ENCODE peak calls at places on chromosomes 5 and 9, in nine cellular contexts. B is brain microvascular endothelial cell, U is cardiac fibroblast, W is fibroblast of pulmonary artery, M is colonic mucosa, R is ovary, J is SK-N-SH, T is OCI-LY7, S is right atrium auricular region. Z is an unnamed sample.

GRCh38 chr5:154677921-154678320 is 77.3 kb upstream of the LARP1 start:
- DNase-seq in J (no peak), W (peak), T (no peak), M (no peak), U (peak), S (no peak), R (no peak), B (no peak), Z (no peak)

GRCh38 chr5:57598756-57599155 is 116.1 kb upstream of the ACTBL2 start:
- DNase-seq in M (no peak), R (no peak), W (peak), U (peak), J (no peak), B (peak), T (no peak), S (no peak), Z (no peak)

GRCh38 chr5:144332265-144332664 is 161.6 kb downstream of the KCTD16 start:
- DNase-seq in W (no peak), J (no peak), U (no peak), R (no peak), T (peak), B (no peak), M (no peak), S (no peak), Z (no peak)

GRCh38 chr5:171315925-171316257 is 6.8 kb downstream of the TLX3 start:
- DNase-seq in W (no peak), J (no peak), R (no peak), B (no peak), S (no peak), M (no peak), T (no peak), U (no peak), Z (no peak)

GRCh38 chr9:120265791-120266190 is 314.2 kb downstream of the CDK5RAP2 start:
- DNase-seq in M (no peak), W (peak), B (no peak), S (peak), T (no peak), J (no peak), R (no peak), U (peak), Z (no peak)

GRCh38 chr5:72246954-72247442 is 73.0 kb downstream of the MRPS27 start:
- DNase-seq in J (no peak), R (no peak), S (no peak), B (peak), M (no peak), T (no peak), W (peak), U (peak), Z (no peak)

GRCh38 chr9:85740821-85741111 is 988 bp downstream of the AGTPBP1 start:
- DNase-seq in B (peak), R (no peak), W (peak), S (no peak), U (peak), J (peak), T (no peak), M (no peak), Z (no peak)

GRCh38 chr5:34626036-34626435 is 30.1 kb upstream of the RAI14 start:
- DNase-seq in W (peak), S (no peak), M (no peak), B (peak), U (peak), J (no peak), T (no peak), R (no peak), Z (no peak)

GRCh38 chr9:82621446-82621845 is 441.5 kb downstream of the RASEF start:
- DNase-seq in R (no peak), B (peak), S (no peak), U (no peak), W (no peak), J (no peak), T (no peak), M (no peak), Z (no peak)

GRCh38 chr9:86098793-86099694 is at the start of gene GOLM1:
- DNase-seq in J (peak), W (peak), B (peak), U (peak), M (peak), T (no peak), S (no peak), R (peak), Z (peak)

GRCh38 chr9:127664678-127665507 is 41.9 kb upstream of the CFAP157 start:
- DNase-seq in T (no peak), R (no peak), M (no peak), S (no peak), B (no peak), J (peak), W (no peak), U (peak), Z (no peak)

GRCh38 chr5:126745259-126745992 is 31.5 kb upstream of the LMNB1 start:
- DNase-seq in B (no peak), M (no peak), W (no peak), U (no peak), T (no peak), S (no peak), R (no peak), J (no peak), Z (no peak)

GRCh38 chr5:146040559-146040958 is 64.8 kb downstream of the PLAC8L1 start:
- DNase-seq in R (no peak), S (no peak), J (no peak), W (peak), U (peak), T (no peak), M (peak), B (no peak), Z (no peak)

GRCh38 chr5:146043722-146044121 is 61.7 kb downstream of the PLAC8L1 start:
- DNase-seq in U (no peak), B (no peak), S (no peak), J (no peak), R (no peak), W (no peak), T (no peak), M (no peak), Z (no peak)

GRCh38 chr5:146039420-146039819 is 66.0 kb downstream of the PLAC8L1 start:
- DNase-seq in U (no peak), T (no peak), R (no peak), J (no peak), M (no peak), S (no peak), W (no peak), B (no peak), Z (no peak)

GRCh38 chr5:146042628-146043279 is 62.6 kb downstream of the PLAC8L1 start:
- DNase-seq in B (peak), W (peak), U (peak), S (no peak), T (no peak), R (no peak), M (peak), J (no peak), Z (no peak)

GRCh38 chr5:146041180-146041789 is 64.1 kb downstream of the PLAC8L1 start:
- DNase-seq in B (no peak), W (peak), R (no peak), S (no peak), M (no peak), J (no peak), T (no peak), U (no peak), Z (no peak)
- TF ChIP-seq CTCF in B (peak), W (peak), R (no peak), S (peak), M (peak), J (peak), T (peak), U (peak), Z (no peak)

DNA sequence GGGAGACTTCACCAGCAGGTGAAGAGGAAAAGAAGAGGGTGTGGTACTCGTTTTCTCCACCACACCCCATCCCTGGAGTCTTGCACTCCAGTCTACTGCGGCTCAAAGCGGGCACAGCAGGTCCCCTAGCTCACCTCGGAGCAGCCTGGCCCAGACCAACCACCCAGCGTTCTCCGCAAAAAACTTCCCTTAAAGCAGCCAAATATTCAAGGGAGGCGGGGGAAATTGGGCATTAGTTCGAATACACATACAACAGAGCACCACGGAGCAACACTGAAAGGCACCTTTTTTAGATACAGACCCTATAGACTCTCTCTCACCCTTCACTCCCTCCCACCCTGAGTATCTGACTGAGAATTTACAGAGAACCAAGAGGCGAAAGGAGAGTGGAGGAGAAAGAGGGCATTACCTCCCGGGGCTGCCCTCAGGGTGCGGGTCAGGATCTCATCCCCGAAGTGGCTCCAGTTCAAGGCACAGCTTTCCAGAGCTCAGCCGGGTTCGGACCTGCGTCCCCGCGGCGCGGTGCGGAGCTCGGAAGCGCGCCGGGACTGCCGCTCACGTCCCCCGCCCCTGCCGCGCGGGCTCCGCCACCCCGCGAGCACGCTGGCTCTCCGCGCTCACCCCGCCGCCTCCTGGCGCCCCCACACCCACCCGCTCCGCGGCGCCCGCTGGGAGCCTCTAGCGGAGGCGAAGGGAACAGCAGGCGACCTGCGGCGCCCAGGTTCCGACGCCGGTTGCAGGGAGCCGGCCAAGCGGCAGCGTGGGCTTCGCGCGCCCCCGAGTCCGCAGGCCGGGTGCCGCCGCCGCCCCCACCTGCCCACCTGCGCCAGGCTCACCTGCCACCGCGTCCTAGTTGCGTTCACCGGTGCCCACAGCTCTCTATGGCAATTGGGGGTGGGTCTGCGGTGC is 1638.7 kb upstream of the C9orf72 start:
- DNase-seq in W (peak), U (peak), S (no peak), B (no peak), M (peak), T (no peak), R (no peak), J (peak), Z (no peak)
- TF ChIP-seq CTCF in W (peak), U (peak), S (peak), B (peak), M (peak), T (no peak), R (peak), J (peak), Z (no peak)

GRCh38 chr5:45796959-45797553 is 100.9 kb upstream of the HCN1 start:
- DNase-seq in B (no peak), J (no peak), U (no peak), R (no peak), T (peak), W (no peak), S (no peak), M (no peak), Z (no peak)
- TF ChIP-seq CTCF in B (peak), J (peak), U (peak), R (no peak), T (peak), W (peak), S (peak), M (no peak), Z (no peak)

DNA sequence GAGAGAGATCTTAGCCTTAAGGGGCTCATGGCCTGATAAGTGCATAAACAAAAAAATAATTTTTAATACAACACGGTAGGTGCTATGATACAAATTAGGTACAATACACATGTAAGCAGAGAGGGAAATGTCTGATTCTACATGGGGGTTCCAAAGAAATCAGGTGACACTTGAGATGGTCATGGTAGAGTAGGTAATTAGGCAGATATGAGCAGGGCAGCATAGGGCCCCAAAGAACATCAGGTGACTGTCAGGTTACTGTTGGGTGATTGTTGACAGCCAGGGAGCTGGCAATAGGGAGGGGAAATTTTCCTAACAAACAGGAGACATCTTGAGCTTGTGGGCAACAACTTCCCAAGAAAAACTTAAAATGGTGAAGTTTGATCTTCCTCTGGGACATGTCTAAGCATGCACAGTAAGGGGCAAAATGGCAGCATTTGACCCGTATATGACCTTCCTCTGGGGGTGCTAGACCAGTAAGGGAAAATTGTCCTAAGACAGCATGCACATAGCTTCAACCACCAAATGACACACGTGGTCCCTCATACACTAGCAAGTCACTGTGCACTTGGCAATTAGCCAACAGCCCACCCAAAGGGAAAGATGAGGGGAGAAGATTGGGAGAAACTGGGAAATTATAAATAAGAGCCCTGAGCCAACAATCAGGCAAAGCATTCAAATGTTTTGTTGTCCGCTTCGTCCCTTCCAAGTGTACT is 37.3 kb upstream of the TENT4A start:
- DNase-seq in W (no peak), U (no peak), J (no peak), S (no peak), R (no peak), B (no peak), M (no peak), T (no peak), Z (no peak)
- TF ChIP-seq CTCF in W (no peak), U (no peak), J (no peak), S (no peak), R (no peak), B (peak), M (no peak), T (peak), Z (no peak)

GRCh38 chr9:121640076-121640475 is 11.4 kb upstream of the DAB2IP start:
- DNase-seq in T (peak), S (no peak), J (peak), M (peak), B (no peak), W (peak), R (peak), U (peak), Z (no peak)
- TF ChIP-seq CTCF in T (peak), S (peak), J (peak), M (peak), B (peak), W (peak), R (no peak), U (peak), Z (no peak)

GRCh38 chr5:172395483-172395882 is 58.8 kb downstream of the SH3PXD2B start:
- DNase-seq in S (no peak), T (no peak), B (peak), M (no peak), U (no peak), W (no peak), R (no peak), J (no peak), Z (no peak)

GRCh38 chr5:172385164-172385563 is 69.2 kb downstream of the SH3PXD2B start:
- DNase-seq in J (no peak), R (no peak), T (no peak), S (no peak), B (no peak), W (no peak), M (no peak), U (no peak), Z (no peak)

GRCh38 chr5:172385661-172386187 is 68.6 kb downstream of the SH3PXD2B start:
- DNase-seq in B (no peak), T (no peak), J (no peak), W (no peak), S (no peak), M (no peak), R (no peak), U (no peak), Z (no peak)

DNA sequence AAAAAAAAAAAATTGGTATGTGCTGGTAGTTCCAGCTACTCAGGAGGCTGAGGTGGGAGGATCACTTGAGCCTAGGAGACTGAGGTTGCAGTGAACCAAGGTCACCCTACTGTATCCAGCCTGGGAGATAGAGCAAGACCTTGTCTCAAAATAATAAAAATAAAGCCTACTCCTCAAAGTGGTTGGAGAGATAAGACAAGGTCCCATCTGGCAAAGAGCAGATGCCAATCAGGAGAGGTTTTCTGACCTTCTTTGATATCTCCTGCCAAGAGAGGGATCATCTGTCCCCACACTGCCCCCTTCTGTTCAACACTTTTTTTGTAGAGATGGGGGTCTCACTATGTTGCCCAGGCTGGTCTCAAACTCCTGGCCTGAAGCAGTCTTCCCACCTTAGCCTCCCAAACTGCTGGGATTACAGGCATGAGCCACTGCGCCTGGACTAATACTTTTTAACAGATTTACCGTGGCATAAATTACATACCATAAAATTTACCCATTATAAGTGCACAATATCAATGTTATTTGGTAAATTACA is 64.7 kb downstream of the SH3PXD2B start:
- DNase-seq in R (no peak), M (no peak), U (no peak), J (no peak), T (no peak), W (no peak), S (no peak), B (no peak), Z (no peak)
- TF ChIP-seq CTCF in R (no peak), M (no peak), U (no peak), J (peak), T (peak), W (peak), S (no peak), B (peak), Z (no peak)

Z was measured in activated B cell treated with CpG ODN at 0.5 μM for 24 hours.